ENCODE peak calls at places on chromosome X, in six cellular contexts. Q is fibroblast of lung, I is neural crest cell, O is thoracic aorta, R is cardiac muscle cell, U is BJ. G is an unnamed sample.

GRCh38 chrX:97267916-97268680 is 384.4 kb downstream of the RPA4 start:
- DNase-seq in U (no peak), O (no peak), Q (peak; percentile 26), I (no peak), R (peak; percentile 20), G (peak; percentile 18)

GRCh38 chrX:103467156-103467555 is 52.1 kb downstream of the RAB40A start:
- DNase-seq in R (no peak), Q (no peak), I (no peak), U (no peak), O (no peak), G (no peak)

GRCh38 chrX:54447461-54447860 is 7.3 kb downstream of the TSR2 start:
- DNase-seq in U (no peak), I (no peak), R (peak; percentile 23), O (no peak), Q (peak; percentile 2), G (no peak)

GRCh38 chrX:124212622-124213021 is 119.8 kb upstream of the TEX13D start:
- DNase-seq in Q (no peak), I (no peak), R (no peak), O (no peak), U (no peak), G (no peak)

GRCh38 chrX:27840881-27841280 is 33.1 kb downstream of the MAGEB10 start:
- DNase-seq in R (no peak), I (no peak), U (no peak), Q (no peak), O (no peak), G (no peak)

GRCh38 chrX:56397636-56398035 is 165.5 kb downstream of the KLF8 start:
- DNase-seq in O (no peak), U (no peak), R (no peak), Q (no peak), I (no peak), G (no peak)

GRCh38 chrX:31165241-31166035 is 93.6 kb upstream of the FTHL17 start:
- DNase-seq in R (peak; percentile 73), Q (peak; percentile 2), O (no peak), I (no peak), U (no peak), G (no peak)

GRCh38 chrX:7068939-7069367 is 78.6 kb upstream of the STS start:
- DNase-seq in I (no peak), O (no peak), U (no peak), R (peak; percentile 13), Q (no peak), G (no peak)

GRCh38 chrX:40012039-40012799 is 85.5 kb downstream of the BCOR start:
- DNase-seq in R (peak; percentile 65), I (no peak), Q (peak; percentile 82), O (no peak), U (no peak), G (no peak)

GRCh38 chrX:83819304-83819703 is 41.6 kb upstream of the CYLC1 start:
- DNase-seq in Q (no peak), O (no peak), U (no peak), R (no peak), I (no peak), G (no peak)

GRCh38 chrX:154373340-154374306 is 811 bp downstream of the FLNA start:
- DNase-seq in Q (peak; percentile 85), I (peak; percentile 63), O (no peak), U (peak; percentile 40), R (peak; percentile 83), G (peak; percentile 62)

GRCh38 chrX:30992381-30992904 is 79.4 kb downstream of the FTHL17 start:
- DNase-seq in Q (no peak), I (no peak), O (no peak), R (peak; percentile 2), U (no peak), G (no peak)

GRCh38 chrX:120560405-120560841 is 339 bp downstream of the CUL4B start:
- DNase-seq in R (peak; percentile 50), I (peak; percentile 1), Q (peak; percentile 47), U (no peak), O (no peak), G (peak; percentile 10)

GRCh38 chrX:19824603-19825002 is 62.8 kb downstream of the SH3KBP1 start:
- DNase-seq in R (no peak), I (no peak), O (no peak), U (no peak), Q (peak; percentile 24), G (no peak)

GRCh38 chrX:150766351-150767044 is 73.3 kb downstream of the MTMR1 start:
- DNase-seq in Q (no peak), O (no peak), U (no peak), I (no peak), R (no peak), G (no peak)

GRCh38 chrX:25810202-25810601 is 327.9 kb upstream of the MAGEB18 start:
- DNase-seq in Q (peak; percentile 94), R (peak; percentile 71), O (no peak), U (no peak), I (no peak), G (no peak)

GRCh38 chrX:83469551-83469950 is 38.5 kb upstream of the POU3F4 start:
- DNase-seq in O (no peak), R (no peak), I (peak; percentile 22), U (no peak), Q (no peak), G (no peak)

GRCh38 chrX:40298569-40298968 is 200.8 kb upstream of the BCOR start:
- DNase-seq in R (peak; percentile 1), I (no peak), Q (no peak), O (no peak), U (no peak), G (no peak)

GRCh38 chrX:111467896-111468295 is 43.5 kb upstream of the SERTM2 start:
- DNase-seq in Q (no peak), R (no peak), I (no peak), U (no peak), O (peak; percentile 1), G (no peak)

GRCh38 chrX:14027031-14027430 is 2.7 kb downstream of the GEMIN8 start:
- DNase-seq in U (no peak), Q (no peak), R (peak; percentile 25), O (no peak), I (no peak), G (no peak)

GRCh38 chrX:48785525-48786214 is 720 bp upstream of the GATA1 start:
- DNase-seq in O (no peak), R (no peak), Q (no peak), U (no peak), I (no peak), G (no peak)
- TF ChIP-seq CTCF in O (no peak), R (no peak), Q (no peak), U (no peak), I (no peak), G (no peak)

DNA sequence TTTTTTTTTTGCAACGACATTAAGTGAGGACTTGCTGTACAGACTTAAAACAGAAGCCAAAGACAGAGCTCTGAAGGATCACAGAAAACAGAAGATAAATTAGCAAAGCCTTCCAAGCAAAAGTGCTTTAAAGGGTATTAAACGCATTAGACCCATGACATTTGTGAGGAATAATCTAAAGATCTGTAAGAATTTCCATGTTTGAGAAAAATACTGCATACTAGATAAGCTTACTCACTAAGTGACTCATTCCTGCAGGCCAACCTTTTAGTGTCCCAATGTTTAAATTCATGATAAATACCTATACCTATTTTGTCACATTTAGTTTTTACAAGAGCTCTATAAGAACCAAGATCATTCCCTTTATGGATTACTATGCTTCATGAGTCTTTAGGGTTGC is 27.3 kb downstream of the SMARCA1 start:
- DNase-seq in U (no peak), O (no peak), I (no peak), R (no peak), Q (peak; percentile 26), G (no peak)
- TF ChIP-seq CTCF in U (no peak), O (no peak), I (no peak), R (no peak), Q (no peak), G (no peak)

GRCh38 chrX:132594129-132594528 is 105.3 kb upstream of the MBNL3 start:
- DNase-seq in U (no peak), R (no peak), Q (no peak), O (no peak), I (no peak), G (no peak)

GRCh38 chrX:132590350-132591026 is 101.7 kb upstream of the MBNL3 start:
- DNase-seq in U (no peak), Q (no peak), I (no peak), O (no peak), R (no peak), G (no peak)

GRCh38 chrX:132591719-132592275 is 103.0 kb upstream of the MBNL3 start:
- DNase-seq in O (no peak), I (no peak), R (no peak), Q (no peak), U (no peak), G (no peak)

GRCh38 chrX:132592880-132593279 is 104.0 kb upstream of the MBNL3 start:
- DNase-seq in U (no peak), O (no peak), Q (peak; percentile 40), I (peak; percentile 9), R (peak; percentile 15), G (no peak)
- TF ChIP-seq CTCF in U (peak; percentile 44), O (no peak), Q (peak; percentile 57), I (peak; percentile 58), R (peak; percentile 50), G (peak; percentile 53)

GRCh38 chrX:108165349-108166111 is 74.0 kb downstream of the ATG4A start:
- DNase-seq in I (peak; percentile 22), Q (peak; percentile 66), R (peak; percentile 72), O (no peak), U (no peak), G (no peak)
- TF ChIP-seq CTCF in I (peak; percentile 57), Q (peak; percentile 37), R (peak; percentile 55), O (no peak), U (peak; percentile 40), G (peak; percentile 47)

GRCh38 chrX:12887141-12887540 is 19.3 kb upstream of the TLR8 start:
- DNase-seq in I (no peak), O (no peak), Q (no peak), U (no peak), R (no peak), G (no peak)

GRCh38 chrX:12881914-12882313 is 15.0 kb downstream of the TLR7 start:
- DNase-seq in I (no peak), O (no peak), Q (no peak), R (no peak), U (no peak), G (no peak)

GRCh38 chrX:12887767-12888166 is 18.7 kb upstream of the TLR8 start:
- DNase-seq in O (no peak), I (no peak), R (no peak), U (no peak), Q (no peak), G (no peak)

GRCh38 chrX:12886545-12886944 is 19.7 kb downstream of the TLR7 start:
- DNase-seq in Q (no peak), U (no peak), O (no peak), I (no peak), R (no peak), G (no peak)

DNA sequence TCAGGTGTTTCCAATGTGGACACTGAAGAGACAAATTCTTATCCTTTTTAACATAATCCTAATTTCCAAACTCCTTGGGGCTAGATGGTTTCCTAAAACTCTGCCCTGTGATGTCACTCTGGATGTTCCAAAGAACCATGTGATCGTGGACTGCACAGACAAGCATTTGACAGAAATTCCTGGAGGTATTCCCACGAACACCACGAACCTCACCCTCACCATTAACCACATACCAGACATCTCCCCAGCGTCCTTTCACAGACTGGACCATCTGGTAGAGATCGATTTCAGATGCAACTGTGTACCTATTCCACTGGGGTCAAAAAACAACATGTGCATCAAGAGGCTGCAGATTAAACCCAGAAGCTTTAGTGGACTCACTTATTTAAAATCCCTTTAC is 18.6 kb downstream of the TLR7 start:
- DNase-seq in O (no peak), Q (no peak), U (no peak), R (no peak), I (no peak), G (no peak)
- TF ChIP-seq CTCF in O (no peak), Q (no peak), U (no peak), R (no peak), I (no peak), G (no peak)

GRCh38 chrX:70664726-70665125 is 220.1 kb downstream of the DLG3 start:
- DNase-seq in U (no peak), I (no peak), Q (peak; percentile 42), R (peak; percentile 40), O (no peak), G (peak; percentile 2)
- TF ChIP-seq CTCF in U (peak; percentile 32), I (peak; percentile 57), Q (peak; percentile 32), R (peak; percentile 27), O (no peak), G (peak; percentile 35)